ENCODE peak calls at places on chromosomes 2 and 18, in ten cellular contexts. I is fibroblast of pulmonary artery, A is AG10803, C is sigmoid colon, G is neural progenitor cell, V is astrocyte of the spinal cord, E is progenitor cell of endocrine pancreas, O is AG04449, F is mesothelial cell of epicardium, H is fibroblast of lung. W is an unnamed sample.

GRCh38 chr18:26621161-26622026 is 73.0 kb upstream of the KCTD1 start:
- DNase-seq in I (peak; percentile 47), A (no peak), C (no peak), G (peak; percentile 72), V (peak; percentile 35), E (peak; percentile 21), O (no peak), F (no peak), H (peak; percentile 23), W (no peak)

GRCh38 chr2:168915433-168916328 is 14.6 kb downstream of the G6PC2 start:
- DNase-seq in I (no peak), A (no peak), C (no peak), G (no peak), V (no peak), E (no peak), O (no peak), F (no peak), H (no peak), W (no peak)

GRCh38 chr2:127619901-127620705 is 25.9 kb upstream of the GPR17 start:
- DNase-seq in I (no peak), A (no peak), C (peak; percentile 50), G (no peak), V (no peak), E (no peak), O (no peak), F (no peak), H (no peak), W (peak; percentile 11)

GRCh38 chr2:29847901-29848300 is 73.5 kb downstream of the ALK start:
- DNase-seq in I (no peak), A (no peak), C (no peak), G (peak; percentile 9), V (no peak), E (no peak), O (no peak), F (no peak), H (no peak), W (no peak)

GRCh38 chr2:178152033-178152432 is 39.8 kb downstream of the RBM45 start:
- DNase-seq in I (peak; percentile 39), A (peak; percentile 25), C (no peak), G (no peak), V (no peak), E (no peak), O (no peak), F (no peak), H (peak; percentile 59), W (no peak)

GRCh38 chr2:74583504-74583903 is 29.0 kb downstream of the DOK1 start:
- DNase-seq in I (peak; percentile 68), A (peak; percentile 71), C (no peak), G (no peak), V (peak; percentile 60), E (no peak), O (no peak), F (no peak), H (peak; percentile 28), W (no peak)

GRCh38 chr2:105038383-105039061 is 653 bp downstream of the MRPS9 start:
- DNase-seq in I (peak; percentile 6), A (peak; percentile 3), C (no peak), G (no peak), V (peak; percentile 2), E (no peak), O (no peak), F (no peak), H (peak; percentile 17), W (no peak)

GRCh38 chr2:42252464-42252863 is 83.3 kb downstream of the EML4 start:
- DNase-seq in I (no peak), A (no peak), C (no peak), G (peak; percentile 29), V (no peak), E (no peak), O (no peak), F (no peak), H (no peak), W (no peak)

GRCh38 chr2:16861154-16861929 is 195.7 kb upstream of the CYRIA start:
- DNase-seq in I (peak; percentile 5), A (no peak), C (no peak), G (no peak), V (peak; percentile 16), E (no peak), O (no peak), F (no peak), H (peak; percentile 10), W (no peak)

GRCh38 chr18:10797882-10798281 is 272.1 kb downstream of the NAPG start:
- DNase-seq in I (no peak), A (no peak), C (no peak), G (no peak), V (no peak), E (no peak), O (no peak), F (no peak), H (no peak), W (no peak)

GRCh38 chr2:136510244-136510643 is 255.1 kb upstream of the THSD7B start:
- DNase-seq in I (no peak), A (no peak), C (no peak), G (peak; percentile 93), V (no peak), E (no peak), O (no peak), F (no peak), H (no peak), W (no peak)

GRCh38 chr2:122341007-122341406 is 585.6 kb downstream of the TSN start:
- DNase-seq in I (peak; percentile 78), A (no peak), C (no peak), G (no peak), V (no peak), E (no peak), O (no peak), F (no peak), H (no peak), W (no peak)

GRCh38 chr2:122340246-122340645 is 584.8 kb downstream of the TSN start:
- DNase-seq in I (no peak), A (no peak), C (no peak), G (no peak), V (no peak), E (no peak), O (no peak), F (no peak), H (no peak), W (no peak)

DNA sequence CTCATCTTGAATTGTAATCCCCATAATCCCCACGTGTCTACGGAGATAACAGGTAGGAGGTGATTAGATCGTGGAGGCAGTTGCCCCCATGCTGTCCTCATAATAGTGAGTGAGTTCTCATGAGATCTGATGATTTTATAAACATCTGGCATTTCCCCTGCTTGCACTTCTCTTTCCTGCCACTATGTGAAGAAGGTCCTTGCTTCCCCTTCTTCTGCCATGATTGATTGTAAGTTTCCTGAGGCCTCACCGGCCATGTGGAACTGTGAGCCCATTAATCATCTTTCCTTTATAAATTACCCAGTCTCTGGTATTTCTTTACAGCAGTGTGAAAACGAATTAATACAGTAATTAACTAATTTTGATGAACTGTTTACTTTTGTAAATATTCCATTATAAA is 582.5 kb downstream of the TSN start:
- DNase-seq in I (no peak), A (no peak), C (no peak), G (no peak), V (no peak), E (no peak), O (no peak), F (no peak), H (no peak), W (no peak)
- TF ChIP-seq CTCF in I (no peak), A (no peak), C (no peak), G (peak; percentile 16), V (no peak), E (no peak), O (no peak), F (no peak), H (no peak), W (no peak)

GRCh38 chr2:3696542-3696941 is 6.8 kb upstream of the DCDC2C start:
- DNase-seq in I (no peak), A (no peak), C (no peak), G (no peak), V (no peak), E (no peak), O (no peak), F (no peak), H (no peak), W (no peak)

GRCh38 chr2:3689998-3690748 is 13.2 kb upstream of the DCDC2C start:
- DNase-seq in I (peak; percentile 3), A (no peak), C (no peak), G (no peak), V (no peak), E (no peak), O (no peak), F (no peak), H (no peak), W (no peak)

DNA sequence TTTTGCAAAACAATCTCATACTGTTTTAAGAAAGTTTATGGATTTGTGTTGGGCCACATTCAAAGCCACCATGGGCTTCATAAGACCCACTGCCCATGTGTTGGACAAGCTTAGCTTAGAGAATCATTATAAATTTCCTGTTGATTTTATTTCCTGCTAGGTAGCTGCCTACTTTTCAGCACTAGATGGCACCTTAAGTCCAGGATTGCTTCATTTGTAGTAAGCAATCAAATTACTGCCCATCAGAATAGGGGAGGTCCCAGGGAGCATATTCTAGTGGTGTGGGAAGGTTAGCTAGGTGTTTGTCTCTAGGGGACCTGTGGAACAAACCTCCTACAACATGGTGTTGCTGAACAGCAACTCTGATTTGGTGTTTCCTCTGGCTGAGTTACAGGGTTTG is 11.0 kb upstream of the DCDC2C start:
- DNase-seq in I (peak; percentile 20), A (no peak), C (no peak), G (peak; percentile 56), V (peak; percentile 9), E (no peak), O (no peak), F (no peak), H (peak; percentile 22), W (no peak)
- TF ChIP-seq CTCF in I (peak; percentile 31), A (no peak), C (no peak), G (peak; percentile 77), V (peak; percentile 37), E (peak; percentile 63), O (no peak), F (no peak), H (peak; percentile 39), W (peak; percentile 50)

GRCh38 chr18:48887905-48888531 is 62.7 kb downstream of the SMAD7 start:
- DNase-seq in I (no peak), A (no peak), C (peak; percentile 40), G (peak; percentile 31), V (no peak), E (no peak), O (no peak), F (peak; percentile 14), H (no peak), W (no peak)
- TF ChIP-seq CTCF in I (no peak), A (no peak), C (no peak), G (no peak), V (no peak), E (no peak), O (no peak), F (no peak), H (no peak), W (no peak)

GRCh38 chr2:113797237-113797636 is 40.8 kb upstream of the SLC35F5 start:
- DNase-seq in I (no peak), A (peak; percentile 13), C (no peak), G (no peak), V (no peak), E (no peak), O (no peak), F (no peak), H (no peak), W (no peak)

GRCh38 chr2:113796592-113797180 is 40.2 kb upstream of the SLC35F5 start:
- DNase-seq in I (no peak), A (no peak), C (no peak), G (no peak), V (no peak), E (no peak), O (no peak), F (no peak), H (no peak), W (no peak)

GRCh38 chr2:113795405-113795920 is 39.0 kb upstream of the SLC35F5 start:
- DNase-seq in I (peak; percentile 48), A (peak; percentile 15), C (no peak), G (peak; percentile 9), V (no peak), E (no peak), O (no peak), F (no peak), H (no peak), W (no peak)

GRCh38 chr2:113799375-113799774 is 42.9 kb upstream of the SLC35F5 start:
- DNase-seq in I (no peak), A (peak; percentile 49), C (no peak), G (no peak), V (no peak), E (no peak), O (no peak), F (no peak), H (peak; percentile 24), W (no peak)
- TF ChIP-seq CTCF in I (peak; percentile 3), A (peak; percentile 45), C (no peak), G (no peak), V (peak; percentile 7), E (no peak), O (no peak), F (no peak), H (peak; percentile 15), W (no peak)

W was measured in D721Med.